ENCODE peak calls at places on chromosomes 13 and 19, in six cellular contexts. N, E, A, V, J and D are unnamed samples.

GRCh38 chr19:8255426-8256125 is 46.4 kb downstream of the CERS4 start:
- DNase-seq in N (no peak), J (no peak), V (no peak), A (no peak), E (no peak), D (no peak)

GRCh38 chr19:1068111-1069001 is 1.4 kb downstream of the ARHGAP45 start:
- DNase-seq in A (peak; percentile 62), N (no peak), E (peak; percentile 55), V (no peak), J (no peak), D (no peak)

GRCh38 chr13:25682221-25682620 is 310.4 kb downstream of the ATP8A2 start:
- DNase-seq in J (no peak), N (no peak), E (no peak), V (no peak), A (no peak), D (no peak)

GRCh38 chr13:37058801-37059135 is 720 bp downstream of the SUPT20H start:
- DNase-seq in V (no peak), J (no peak), N (no peak), A (no peak), E (peak; percentile 21), D (no peak)

GRCh38 chr19:28578786-28579505 is 634.0 kb downstream of the UQCRFS1 start:
- DNase-seq in E (no peak), A (no peak), V (no peak), J (no peak), N (no peak), D (no peak)

GRCh38 chr19:4692275-4693077 is 22.3 kb upstream of the MYDGF start:
- DNase-seq in J (no peak), A (no peak), E (no peak), V (no peak), N (no peak), D (no peak)

GRCh38 chr13:49667773-49668172 is 23.5 kb downstream of the EBPL start:
- DNase-seq in A (no peak), J (peak; percentile 40), N (no peak), E (no peak), V (no peak), D (no peak)

GRCh38 chr13:52001120-52001731 is 10.0 kb downstream of the ATP7B start:
- DNase-seq in V (no peak), A (no peak), N (no peak), E (peak; percentile 71), J (peak; percentile 60), D (no peak)

GRCh38 chr13:79282976-79283375 is 123.1 kb downstream of the RBM26 start:
- DNase-seq in E (no peak), J (no peak), A (no peak), V (no peak), N (no peak), D (no peak)

GRCh38 chr13:20285530-20285929 is 53.4 kb upstream of the GJB6 start:
- DNase-seq in V (no peak), A (no peak), J (no peak), E (no peak), N (no peak), D (no peak)

GRCh38 chr13:80823472-80823871 is 482.5 kb upstream of the SPRY2 start:
- DNase-seq in A (no peak), V (no peak), N (no peak), J (no peak), E (no peak), D (no peak)

GRCh38 chr19:17576758-17577532 is 21.5 kb downstream of the COLGALT1 start:
- DNase-seq in J (peak; percentile 74), E (peak; percentile 27), N (no peak), A (no peak), V (no peak), D (peak; percentile 53)

GRCh38 chr13:59103004-59103768 is 1060.5 kb downstream of the DIAPH3 start:
- DNase-seq in N (no peak), E (no peak), J (peak; percentile 77), A (no peak), V (no peak), D (no peak)

GRCh38 chr19:4326837-4327251 is 11.8 kb downstream of the STAP2 start:
- DNase-seq in J (no peak), A (no peak), N (no peak), V (no peak), E (no peak), D (no peak)

GRCh38 chr19:32971012-32971595 is 654 bp downstream of the CEP89 start:
- DNase-seq in V (no peak), E (no peak), N (peak; percentile 64), A (no peak), J (no peak), D (no peak)

GRCh38 chr13:79966502-79966901 is 374.4 kb downstream of the SPRY2 start:
- DNase-seq in A (no peak), J (peak; percentile 43), E (no peak), V (no peak), N (no peak), D (no peak)